ENCODE peak calls at places on chromosomes 2 and 18, in five cellular contexts. O is choroid plexus epithelial cell, B is left ventricle myocardium inferior, P is MM.1S, N is colonic mucosa. J is an unnamed sample.

GRCh38 chr2:224401641-224402342 is at the start of gene FAM124B:
- DNase-seq in P (no peak), O (peak; percentile 96), B (peak; percentile 64), N (peak; percentile 41), J (peak; percentile 3)

GRCh38 chr2:10432315-10433181 is 15.6 kb downstream of the ODC1 start:
- DNase-seq in N (peak; percentile 75), B (no peak), P (no peak), O (no peak), J (no peak)

GRCh38 chr18:42574871-42575270 is 540.6 kb downstream of the RIT2 start:
- DNase-seq in P (no peak), O (no peak), N (no peak), B (no peak), J (no peak)

GRCh38 chr2:39521876-39522517 is 84.9 kb upstream of the MAP4K3 start:
- DNase-seq in O (no peak), P (no peak), N (no peak), B (no peak), J (no peak)

GRCh38 chr18:25737710-25738251 is 352.6 kb downstream of the SS18 start:
- DNase-seq in N (no peak), O (peak; percentile 74), B (no peak), P (no peak), J (no peak)

GRCh38 chr2:20667151-20667530 is 197 bp downstream of the GDF7 start:
- DNase-seq in P (no peak), B (no peak), O (no peak), N (no peak), J (no peak)

GRCh38 chr18:23143059-23143831 is 8.0 kb downstream of the CABLES1 start:
- DNase-seq in N (peak; percentile 75), P (no peak), O (no peak), B (no peak), J (no peak)

GRCh38 chr18:74512321-74513053 is 16.3 kb downstream of the CNDP2 start:
- DNase-seq in O (no peak), P (no peak), B (no peak), N (no peak), J (no peak)

GRCh38 chr18:27778441-27778840 is 398.5 kb downstream of the CDH2 start:
- DNase-seq in N (no peak), B (no peak), P (no peak), O (peak; percentile 73), J (no peak)

GRCh38 chr2:61426267-61426897 is 44.5 kb downstream of the USP34 start:
- DNase-seq in N (peak; percentile 71), B (peak; percentile 31), O (peak; percentile 53), P (peak; percentile 84), J (peak; percentile 53)

GRCh38 chr2:43605079-43605655 is 9.3 kb upstream of the THADA start:
- DNase-seq in N (no peak), B (no peak), O (peak; percentile 83), P (peak; percentile 47), J (no peak)

GRCh38 chr18:44680271-44681038 is at the start of gene SETBP1:
- DNase-seq in P (peak; percentile 86), O (peak; percentile 43), N (peak; percentile 73), B (peak; percentile 66), J (no peak)

GRCh38 chr2:240140511-240140910 is at the start of gene OTOS:
- DNase-seq in P (no peak), O (no peak), N (no peak), B (no peak), J (no peak)

GRCh38 chr18:75087119-75088020 is 121.6 kb downstream of the PTGR3 start:
- DNase-seq in P (no peak), N (no peak), O (no peak), B (no peak), J (no peak)

GRCh38 chr2:47221039-47221438 is 65.9 kb upstream of the STPG4 start:
- DNase-seq in P (no peak), B (no peak), O (peak; percentile 97), N (no peak), J (no peak)

GRCh38 chr2:56170536-56170935 is 13.3 kb upstream of the CCDC85A start:
- DNase-seq in N (no peak), B (no peak), P (no peak), O (peak; percentile 19), J (no peak)

GRCh38 chr2:38184964-38185603 is 109.1 kb upstream of the CYP1B1 start:
- DNase-seq in B (no peak), P (peak; percentile 8), N (no peak), O (no peak), J (peak; percentile 70)

GRCh38 chr2:26685943-26686839 is 6.3 kb upstream of the KCNK3 start:
- DNase-seq in O (no peak), B (no peak), N (no peak), P (no peak), J (no peak)

GRCh38 chr18:51165296-51165695 is 32.2 kb downstream of the MEX3C start:
- DNase-seq in O (no peak), N (no peak), B (no peak), P (no peak), J (no peak)

GRCh38 chr18:12327510-12328178 is 19.6 kb downstream of the TUBB6 start:
- DNase-seq in B (peak; percentile 85), O (peak; percentile 85), P (peak; percentile 24), N (peak; percentile 80), J (peak; percentile 8)

GRCh38 chr2:112605926-112606325 is 21.5 kb downstream of the CHCHD5 start:
- DNase-seq in B (no peak), P (no peak), O (no peak), N (no peak), J (no peak)

GRCh38 chr2:128270306-128271185 is 48.1 kb downstream of the HS6ST1 start:
- DNase-seq in P (no peak), O (no peak), N (no peak), B (no peak), J (no peak)

GRCh38 chr2:217638031-217638430 is 364.8 kb downstream of the TNS1 start:
- DNase-seq in P (no peak), B (no peak), N (no peak), O (no peak), J (no peak)

GRCh38 chr2:110755494-110756078 is 23.2 kb downstream of the ACOXL start:
- DNase-seq in B (no peak), P (peak; percentile 41), N (no peak), O (peak; percentile 24), J (no peak)

GRCh38 chr2:151275291-151275690 is 13.6 kb upstream of the RBM43 start:
- DNase-seq in B (no peak), P (no peak), N (no peak), O (no peak), J (no peak)

GRCh38 chr2:30181176-30181575 is 34.4 kb downstream of the YPEL5 start:
- DNase-seq in O (no peak), B (no peak), P (no peak), N (no peak), J (no peak)

GRCh38 chr2:145813481-145813880 is 1293.6 kb upstream of the ZEB2 start:
- DNase-seq in P (no peak), O (peak; percentile 69), B (no peak), N (no peak), J (no peak)

GRCh38 chr2:199716807-199717586 is 134.0 kb downstream of the FTCDNL1 start:
- DNase-seq in O (no peak), B (no peak), N (no peak), P (no peak), J (no peak)

GRCh38 chr2:48819206-48819605 is 63.7 kb upstream of the LHCGR start:
- DNase-seq in O (no peak), B (no peak), P (no peak), N (no peak), J (no peak)

GRCh38 chr2:133326651-133327397 is 241.4 kb downstream of the NCKAP5 start:
- DNase-seq in O (peak; percentile 94), B (no peak), N (no peak), P (no peak), J (no peak)

GRCh38 chr18:36608107-36608506 is 220.7 kb downstream of the TPGS2 start:
- DNase-seq in B (no peak), P (no peak), N (no peak), O (no peak), J (no peak)

GRCh38 chr2:101986804-101987740 is 4.7 kb upstream of the IL1R2 start:
- DNase-seq in P (no peak), N (peak; percentile 88), O (no peak), B (no peak), J (no peak)
- H3K4me3 ChIP-seq in P (no peak overlapping the region), N (no peak overlapping the region), O (no peak overlapping the region), B (no peak overlapping the region), J (no peak overlapping the region)

GRCh38 chr18:33201509-33201926 is 239.0 kb downstream of the CCDC178 start:
- DNase-seq in N (peak; percentile 38), B (no peak), P (peak; percentile 38), O (peak; percentile 64), J (no peak)
- TF ChIP-seq CTCF in N (peak; percentile 35), B (no peak), P (peak; percentile 32), O (peak; percentile 82), J (peak; percentile 60)

GRCh38 chr2:201407265-201407664 is 44.0 kb downstream of the TRAK2 start:
- DNase-seq in N (no peak), O (peak; percentile 43), P (no peak), B (no peak), J (no peak)
- H3K4me3 ChIP-seq in N (no peak overlapping the region), O (peak overlapping the region; percentile 28), P (no peak overlapping the region), B (peak overlapping the region; percentile 55), J (no peak overlapping the region)

GRCh38 chr2:40820319-40820718 is 368.4 kb upstream of the SLC8A1 start:
- DNase-seq in O (no peak), N (no peak), B (no peak), P (no peak), J (no peak)
- TF ChIP-seq CTCF in O (no peak), N (no peak), B (peak; percentile 31), P (peak; percentile 11), J (no peak)

DNA sequence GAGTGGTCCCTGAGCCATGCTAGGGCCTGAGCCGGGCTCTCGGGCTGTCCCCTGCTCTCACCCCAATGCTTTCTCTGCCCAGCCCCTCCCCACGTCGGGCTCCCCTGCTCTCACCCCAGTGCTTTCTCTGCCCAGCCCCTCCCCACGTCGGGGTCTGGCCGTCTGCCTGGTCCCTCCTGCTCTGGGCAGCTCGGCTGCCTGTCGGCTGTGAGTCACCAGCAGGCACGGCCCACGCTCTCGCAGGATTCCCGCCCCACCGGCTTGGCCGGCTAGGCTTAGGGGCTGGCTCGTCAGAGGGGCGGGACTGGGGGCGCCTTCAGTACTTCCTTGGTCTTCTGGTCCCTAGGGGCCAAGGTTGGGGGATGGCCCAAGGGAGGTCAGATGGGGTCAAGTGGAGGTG is 3.3 kb downstream of the BOK start:
- DNase-seq in P (no peak), B (no peak), O (peak; percentile 69), N (peak; percentile 46), J (no peak)
- H3K4me3 ChIP-seq in P (no peak overlapping the region), B (no peak overlapping the region), O (no peak overlapping the region), N (no peak overlapping the region), J (no peak overlapping the region)